ENCODE peak calls at places on chromosomes 7 and 10, in four cellular contexts. H, J, Y and D are unnamed samples.

GRCh38 chr7:5636914-5637313 is 144.5 kb downstream of the RNF216 start:
- DNase-seq in H (no peak), J (peak; percentile 90), Y (peak; percentile 89), D (no peak)

GRCh38 chr10:110364531-110364937 is 59.8 kb upstream of the SMNDC1 start:
- DNase-seq in H (no peak), J (no peak), Y (no peak), D (no peak)

GRCh38 chr10:61992683-61993629 is 91.5 kb downstream of the ARID5B start:
- DNase-seq in H (no peak), J (peak; percentile 88), Y (no peak), D (no peak)

GRCh38 chr7:26397326-26397725 is 105.7 kb downstream of the SNX10 start:
- DNase-seq in H (no peak), J (no peak), Y (peak; percentile 30), D (no peak)

GRCh38 chr7:135956393-135956792 is 20.8 kb downstream of the MTPN start:
- DNase-seq in H (no peak), J (no peak), Y (no peak), D (no peak)

GRCh38 chr7:27176343-27176731 is 2.2 kb upstream of the HOXA10 start:
- DNase-seq in H (no peak), J (no peak), Y (no peak), D (peak; percentile 25)

GRCh38 chr7:76296743-76297740 is 5.4 kb upstream of the HSPB1 start:
- DNase-seq in H (no peak), J (peak; percentile 93), Y (no peak), D (no peak)

GRCh38 chr7:120842131-120842621 is 15.8 kb downstream of the TSPAN12 start:
- DNase-seq in H (no peak), J (no peak), Y (peak; percentile 65), D (no peak)

GRCh38 chr10:103814626-103815370 is 40.6 kb downstream of the SH3PXD2A start:
- DNase-seq in H (no peak), J (peak; percentile 61), Y (no peak), D (no peak)

GRCh38 chr10:45425628-45426563 is 51.9 kb downstream of the ALOX5 start:
- DNase-seq in H (no peak), J (no peak), Y (no peak), D (no peak)

GRCh38 chr7:33904680-33905388 is 505 bp upstream of the BMPER start:
- DNase-seq in H (peak; percentile 72), J (peak; percentile 59), Y (peak; percentile 88), D (peak; percentile 72)

GRCh38 chr7:158809596-158809995 is 19.7 kb downstream of the ESYT2 start:
- DNase-seq in H (no peak), J (peak; percentile 45), Y (no peak), D (no peak)

GRCh38 chr7:74032191-74032490 is 4.2 kb downstream of the ELN start:
- DNase-seq in H (no peak), J (peak; percentile 77), Y (no peak), D (no peak)

GRCh38 chr10:17643339-17643754 is 604 bp upstream of the STAM start:
- DNase-seq in H (no peak), J (peak; percentile 78), Y (peak; percentile 83), D (peak; percentile 39)

GRCh38 chr10:31830887-31831286 is 97.7 kb downstream of the ARHGAP12 start:
- DNase-seq in H (no peak), J (peak; percentile 71), Y (no peak), D (no peak)

GRCh38 chr10:112827951-112828350 is 122.1 kb upstream of the TCF7L2 start:
- DNase-seq in H (no peak), J (peak; percentile 10), Y (no peak), D (no peak)

GRCh38 chr10:35172574-35172973 is 45.9 kb downstream of the CREM start:
- DNase-seq in H (no peak), J (peak; percentile 41), Y (no peak), D (no peak)

GRCh38 chr10:20778008-20778757 is 118.9 kb downstream of the NEBL start:
- DNase-seq in H (no peak), J (no peak), Y (no peak), D (no peak)

GRCh38 chr7:48109848-48110663 is 21.0 kb downstream of the UPP1 start:
- DNase-seq in H (peak; percentile 96), J (peak; percentile 26), Y (peak; percentile 78), D (peak; percentile 85)

GRCh38 chr7:79453558-79454324 is at the start of gene MAGI2:
- DNase-seq in H (peak; percentile 77), J (peak; percentile 84), Y (peak; percentile 64), D (peak; percentile 66)

GRCh38 chr10:3485287-3485686 is 299.7 kb downstream of the KLF6 start:
- DNase-seq in H (no peak), J (no peak), Y (peak; percentile 23), D (no peak)

GRCh38 chr7:107856806-107857540 is 34.0 kb upstream of the DLD start:
- DNase-seq in H (no peak), J (no peak), Y (no peak), D (no peak)

GRCh38 chr7:151088019-151088855 is 2.0 kb downstream of the AGAP3 start:
- DNase-seq in H (no peak), J (no peak), Y (no peak), D (no peak)

GRCh38 chr10:93425861-93426260 is 56.3 kb downstream of the MYOF start:
- DNase-seq in H (no peak), J (no peak), Y (no peak), D (no peak)

GRCh38 chr10:93435061-93435491 is 47.1 kb downstream of the MYOF start:
- DNase-seq in H (no peak), J (no peak), Y (no peak), D (no peak)

GRCh38 chr10:93435621-93436385 is 46.3 kb downstream of the MYOF start:
- DNase-seq in H (no peak), J (peak; percentile 43), Y (peak; percentile 93), D (no peak)

GRCh38 chr10:93436577-93436976 is 45.6 kb downstream of the MYOF start:
- DNase-seq in H (no peak), J (peak; percentile 97), Y (peak; percentile 87), D (no peak)

DNA sequence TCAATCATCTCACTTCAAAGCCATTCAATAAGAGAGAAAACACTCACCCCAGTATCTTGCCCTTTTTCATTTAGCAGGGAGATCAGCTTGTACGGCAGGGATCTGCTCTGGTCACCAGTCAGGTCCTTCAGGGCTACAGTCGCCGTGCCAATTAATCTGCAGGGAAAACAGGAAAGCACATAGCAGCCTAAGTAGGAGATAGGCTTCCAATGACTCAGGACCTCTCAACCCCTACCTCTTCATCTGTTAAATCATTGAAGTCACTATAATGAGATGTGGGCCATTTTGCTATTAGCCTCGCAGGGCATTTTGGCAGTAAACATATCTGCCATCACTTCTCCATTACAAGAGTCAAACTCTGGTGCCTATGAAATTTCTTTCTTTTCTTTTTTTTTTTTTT is 50.8 kb downstream of the MYOF start:
- DNase-seq in H (no peak), J (no peak), Y (peak; percentile 65), D (no peak)
- H4K5ac ChIP-seq in H (no peak overlapping the region), J (peak overlapping the region; percentile 12), Y (no peak overlapping the region), D (no peak overlapping the region)

GRCh38 chr10:98415710-98416077 is 712 bp upstream of the PYROXD2 start:
- DNase-seq in H (no peak), J (no peak), Y (no peak), D (no peak)

GRCh38 chr10:98417481-98417959 is 2.5 kb upstream of the PYROXD2 start:
- DNase-seq in H (no peak), J (no peak), Y (no peak), D (no peak)

GRCh38 chr10:98416989-98417388 is 2.0 kb upstream of the PYROXD2 start:
- DNase-seq in H (no peak), J (no peak), Y (no peak), D (no peak)

GRCh38 chr10:98417973-98418372 is 3.0 kb upstream of the PYROXD2 start:
- DNase-seq in H (no peak), J (no peak), Y (no peak), D (no peak)

GRCh38 chr10:98416589-98416988 is 1.6 kb upstream of the PYROXD2 start:
- DNase-seq in H (no peak), J (no peak), Y (no peak), D (no peak)
- H4K5ac ChIP-seq in H (no peak overlapping the region), J (no peak overlapping the region), Y (no peak overlapping the region), D (no peak overlapping the region)

DNA sequence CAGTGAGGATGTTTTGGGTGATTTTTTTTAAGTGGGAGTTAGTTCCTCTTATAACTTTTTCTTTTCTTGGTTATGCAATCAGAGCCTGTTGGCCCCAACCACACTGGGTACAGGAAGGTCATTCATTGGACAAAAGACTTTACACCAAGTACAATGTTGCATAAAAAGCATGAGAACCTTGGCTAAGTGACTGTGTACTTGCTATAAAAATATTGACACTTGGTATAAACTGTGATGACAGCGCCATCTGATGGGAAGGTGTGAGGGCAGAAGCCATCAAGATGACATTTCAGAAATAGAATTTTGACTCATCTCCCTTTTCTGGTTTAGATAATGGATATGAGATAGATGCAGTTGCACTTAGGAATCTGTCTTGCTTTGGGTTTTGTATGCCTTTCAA is 126.4 kb upstream of the CCDC6 start:
- DNase-seq in H (no peak), J (peak; percentile 36), Y (peak; percentile 51), D (no peak)
- H4K5ac ChIP-seq in H (no peak overlapping the region), J (no peak overlapping the region), Y (no peak overlapping the region), D (no peak overlapping the region)

DNA sequence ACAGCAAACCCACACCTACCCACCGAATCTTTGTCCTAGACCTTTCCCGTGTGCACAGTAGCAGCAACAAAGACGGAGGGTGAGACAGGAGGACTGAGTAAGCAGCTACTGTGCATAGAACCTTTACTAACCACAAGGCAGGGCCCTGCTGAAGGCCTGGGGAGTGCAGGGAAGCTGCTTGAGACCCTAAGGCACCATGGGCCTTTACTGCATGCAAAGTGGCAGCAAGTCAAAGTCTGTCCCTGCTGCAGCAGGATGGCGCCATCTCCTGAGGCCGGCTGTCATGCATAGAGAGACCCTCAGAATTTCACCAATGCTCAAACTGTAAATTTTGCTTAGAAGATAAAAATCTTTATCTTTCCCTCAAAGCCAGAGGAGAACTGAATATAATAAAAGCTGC is 610.5 kb downstream of the ACTR3B start:
- DNase-seq in H (peak; percentile 48), J (no peak), Y (peak; percentile 70), D (peak; percentile 58)
- H4K5ac ChIP-seq in H (no peak overlapping the region), J (no peak overlapping the region), Y (no peak overlapping the region), D (peak overlapping the region; percentile 68)

GRCh38 chr10:14106828-14107227 is 223.9 kb downstream of the FRMD4A start:
- DNase-seq in H (no peak), J (no peak), Y (no peak), D (no peak)
- H4K5ac ChIP-seq in H (no peak overlapping the region), J (no peak overlapping the region), Y (no peak overlapping the region), D (no peak overlapping the region)

GRCh38 chr7:22190736-22191135 is 166.2 kb downstream of the RAPGEF5 start:
- DNase-seq in H (no peak), J (no peak), Y (no peak), D (no peak)
- H4K5ac ChIP-seq in H (no peak overlapping the region), J (no peak overlapping the region), Y (no peak overlapping the region), D (no peak overlapping the region)

DNA sequence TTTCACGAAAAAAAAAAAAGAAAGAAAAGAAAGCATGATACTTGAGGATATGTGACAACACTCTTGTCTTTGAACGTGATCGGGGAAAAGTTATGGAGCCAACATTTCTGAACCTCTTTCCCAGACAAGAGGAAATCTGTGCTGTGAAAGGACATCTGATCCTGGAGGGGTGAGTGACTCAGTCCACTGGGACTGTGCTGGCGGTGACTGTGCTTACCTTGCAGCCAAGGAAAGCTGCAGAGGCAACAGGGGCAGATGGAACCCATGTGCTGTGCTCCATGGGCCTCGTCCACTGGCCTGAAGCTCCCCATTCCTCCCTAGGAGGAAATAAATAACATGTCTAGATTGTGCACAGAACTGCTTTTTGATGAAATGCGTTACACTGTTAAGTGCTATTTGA is 116.5 kb upstream of the RAB11FIP2 start:
- DNase-seq in H (no peak), J (no peak), Y (no peak), D (no peak)
- H4K5ac ChIP-seq in H (no peak overlapping the region), J (no peak overlapping the region), Y (no peak overlapping the region), D (no peak overlapping the region)

GRCh38 chr10:67735430-67735829 is 39.4 kb upstream of the CTNNA3 start:
- DNase-seq in H (no peak), J (no peak), Y (no peak), D (no peak)
- H4K5ac ChIP-seq in H (no peak overlapping the region), J (no peak overlapping the region), Y (no peak overlapping the region), D (no peak overlapping the region)